ENCODE peak calls at places on chromosomes 11 and 22, in ten cellular contexts. K is lung, W is astrocyte of the spinal cord, X is foreskin fibroblast, R is BJ, N is cardiac muscle cell, J is upper lobe of right lung, I is vagina, L is thoracic aorta, F is cardiac fibroblast. C is an unnamed sample.

GRCh38 chr11:75342231-75342918 is 9.1 kb downstream of the ARRB1 start:
- DNase-seq in F (no peak), N (no peak), R (no peak), L (no peak), J (no peak), W (no peak), X (no peak), K (no peak), I (no peak), C (no peak)

GRCh38 chr11:44615913-44616806 is 50.7 kb downstream of the CD82 start:
- DNase-seq in I (no peak), J (peak; percentile 26), L (no peak), F (no peak), N (no peak), R (no peak), K (no peak), X (no peak), W (no peak), C (no peak)

GRCh38 chr22:43535741-43536140 is 123.9 kb downstream of the MPPED1 start:
- DNase-seq in L (no peak), I (no peak), X (no peak), F (no peak), R (no peak), W (no peak), J (peak; percentile 37), N (no peak), K (no peak), C (no peak)

GRCh38 chr11:79807506-79807905 is 366.7 kb upstream of the TENM4 start:
- DNase-seq in J (no peak), L (no peak), R (no peak), F (no peak), K (no peak), X (no peak), W (no peak), I (no peak), N (no peak), C (no peak)

GRCh38 chr11:107397357-107397756 is 60.3 kb downstream of the CWF19L2 start:
- DNase-seq in I (no peak), F (no peak), K (no peak), X (no peak), L (no peak), R (no peak), N (no peak), J (no peak), W (no peak), C (no peak)

GRCh38 chr11:19460718-19461405 is 220.1 kb upstream of the E2F8 start:
- DNase-seq in L (no peak), I (no peak), F (peak; percentile 74), R (no peak), W (no peak), K (no peak), J (no peak), N (peak; percentile 48), X (no peak), C (no peak)

GRCh38 chr22:20405931-20406685 is 12.2 kb downstream of the ZNF74 start:
- DNase-seq in X (no peak), W (no peak), J (peak; percentile 58), N (no peak), K (no peak), R (no peak), F (no peak), L (no peak), I (peak; percentile 90), C (no peak)

GRCh38 chr22:44108806-44109385 is 71.8 kb upstream of the PARVG start:
- DNase-seq in N (no peak), F (no peak), W (no peak), X (peak; percentile 10), J (peak; percentile 28), L (no peak), R (no peak), K (no peak), I (no peak), C (no peak)

GRCh38 chr11:120126543-120126942 is 11.4 kb downstream of the TRIM29 start:
- DNase-seq in N (no peak), K (no peak), W (no peak), R (no peak), L (no peak), J (peak; percentile 10), F (no peak), I (no peak), X (no peak), C (no peak)

GRCh38 chr11:70424765-70425164 is 26.4 kb downstream of the CTTN start:
- DNase-seq in J (no peak), K (no peak), N (no peak), X (no peak), W (no peak), I (no peak), L (no peak), R (no peak), F (no peak), C (peak; percentile 82)

GRCh38 chr11:102426000-102426399 is 26.6 kb downstream of the TMEM123 start:
- DNase-seq in X (no peak), J (no peak), L (no peak), W (no peak), N (no peak), F (no peak), R (no peak), K (no peak), I (no peak), C (no peak)

GRCh38 chr11:101915811-101916291 is 471 bp downstream of the ANGPTL5 start:
- DNase-seq in R (no peak), K (no peak), J (no peak), W (peak; percentile 56), L (no peak), X (peak; percentile 48), F (peak; percentile 81), N (peak; percentile 70), I (no peak), C (peak; percentile 40)

GRCh38 chr11:13691296-13691899 is 22.9 kb downstream of the FAR1 start:
- DNase-seq in N (peak; percentile 38), J (no peak), F (peak; percentile 36), L (no peak), X (no peak), I (no peak), W (no peak), R (no peak), K (no peak), C (no peak)
- H3K4me3 ChIP-seq in N (no peak overlapping the region), J (no peak overlapping the region), F (no peak overlapping the region), L (no peak overlapping the region), X (no peak overlapping the region), I (no peak overlapping the region), W (no peak overlapping the region), R (no peak overlapping the region), K (no peak overlapping the region), C (no peak overlapping the region)

GRCh38 chr11:69299572-69299971 is 5.6 kb downstream of the MYEOV start:
- DNase-seq in X (no peak), L (no peak), K (no peak), R (no peak), F (no peak), N (no peak), I (no peak), W (no peak), J (peak; percentile 60), C (no peak)

GRCh38 chr11:69296890-69297224 is 2.9 kb downstream of the MYEOV start:
- DNase-seq in K (no peak), F (no peak), W (no peak), R (no peak), L (no peak), I (no peak), X (no peak), N (no peak), J (no peak), C (no peak)

GRCh38 chr11:69298778-69299461 is 5.0 kb downstream of the MYEOV start:
- DNase-seq in J (peak; percentile 60), L (no peak), R (no peak), F (peak; percentile 63), N (no peak), I (no peak), X (peak; percentile 50), W (peak; percentile 29), K (no peak), C (no peak)

GRCh38 chr11:69297225-69297925 is 3.4 kb downstream of the MYEOV start:
- DNase-seq in J (peak; percentile 96), W (peak; percentile 99), X (peak; percentile 99), L (peak; percentile 92), F (peak; percentile 100), K (peak; percentile 95), I (no peak), N (peak; percentile 98), R (peak; percentile 98), C (peak; percentile 97)

GRCh38 chr11:69297926-69298777 is 4.2 kb downstream of the MYEOV start:
- DNase-seq in L (peak; percentile 64), R (peak; percentile 70), J (peak; percentile 91), N (peak; percentile 78), X (peak; percentile 93), K (peak; percentile 87), F (peak; percentile 95), W (peak; percentile 81), I (no peak), C (peak; percentile 95)
- TF ChIP-seq CTCF in L (no peak), R (no peak), J (no peak), N (no peak), X (no peak), K (no peak), F (no peak), W (no peak), I (no peak), C (no peak)

DNA sequence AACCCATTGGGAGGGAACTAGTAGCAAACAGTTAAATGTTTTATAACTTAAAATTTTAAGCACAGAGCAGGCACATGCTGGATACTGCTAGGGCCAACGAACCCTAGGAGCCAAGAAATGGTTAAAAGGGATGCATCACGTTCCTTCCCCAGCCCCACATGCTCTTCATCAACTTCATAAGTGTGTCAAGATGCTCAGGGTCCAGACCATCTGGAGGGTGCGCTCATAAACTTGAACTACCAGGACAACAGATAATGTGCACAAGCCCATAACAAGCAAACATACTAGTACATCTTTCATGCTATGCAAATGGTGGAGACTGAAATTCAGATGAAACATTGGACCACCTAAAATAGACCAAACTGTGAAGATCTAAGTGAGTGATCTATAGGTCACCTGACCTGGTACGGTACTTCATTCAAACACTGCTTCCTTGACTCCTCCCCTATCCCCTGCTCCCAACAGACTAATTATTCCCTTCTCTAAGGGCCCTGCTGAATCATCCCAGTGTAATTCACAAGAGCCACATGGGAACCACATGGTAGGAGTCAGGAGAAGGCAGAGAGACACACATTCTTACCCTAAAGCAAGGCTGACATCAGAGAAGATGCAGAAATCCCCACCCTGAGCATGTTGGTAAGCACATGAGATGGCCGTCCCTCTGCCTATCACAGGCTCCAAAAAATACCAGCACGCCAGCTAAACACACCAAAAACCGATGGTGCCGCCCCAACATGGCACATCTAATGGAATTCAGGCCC is 83.9 kb downstream of the ETS1 start:
- DNase-seq in X (peak; percentile 95), N (peak; percentile 65), K (no peak), R (peak; percentile 94), I (no peak), W (peak; percentile 89), J (no peak), L (no peak), F (peak; percentile 95), C (no peak)
- H3K4me3 ChIP-seq in X (no peak overlapping the region), N (no peak overlapping the region), K (no peak overlapping the region), R (no peak overlapping the region), I (no peak overlapping the region), W (no peak overlapping the region), J (no peak overlapping the region), L (no peak overlapping the region), F (no peak overlapping the region), C (no peak overlapping the region)

DNA sequence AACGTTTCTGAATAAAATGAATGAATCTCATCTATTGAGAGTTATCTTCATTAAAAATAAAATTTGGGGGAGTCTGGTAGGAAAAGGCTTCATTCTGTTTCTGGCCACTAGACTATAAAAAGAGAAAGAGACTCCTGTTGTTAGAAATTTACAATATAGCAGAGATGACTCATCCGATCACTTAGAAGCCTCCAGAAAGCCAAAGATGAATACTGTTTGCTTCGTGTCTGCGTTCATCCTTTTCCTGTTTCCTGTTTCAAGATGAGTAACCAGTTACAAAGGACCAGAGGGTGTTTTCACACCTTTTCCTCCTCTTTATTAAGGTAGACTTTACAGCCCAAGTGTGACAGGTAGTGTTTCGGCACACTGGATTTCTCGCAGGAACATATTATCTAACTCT is 1120.7 kb downstream of the LRRC4C start:
- DNase-seq in R (peak; percentile 31), W (peak; percentile 73), J (no peak), I (no peak), N (peak; percentile 21), X (peak; percentile 43), L (no peak), K (no peak), F (peak; percentile 61), C (no peak)
- TF ChIP-seq CTCF in R (no peak), W (no peak), J (no peak), I (no peak), N (no peak), X (no peak), L (no peak), K (no peak), F (no peak), C (no peak)